ENCODE peak calls at places on chromosomes 2 and 18, in eight cellular contexts. D, E, N, M, Y, V, F and S are unnamed samples.

GRCh38 chr2:40403233-40403841 is 48.6 kb downstream of the SLC8A1 start:
- DNase-seq in M (no peak), Y (no peak), F (no peak), E (no peak), N (no peak), V (no peak), D (no peak), S (no peak)

GRCh38 chr2:176104338-176105077 is 2.6 kb upstream of the HOXD11 start:
- DNase-seq in N (no peak), D (peak), Y (no peak), F (peak), V (no peak), M (no peak), E (peak), S (peak)

GRCh38 chr2:227871375-227871788 is at the start of gene DAW1:
- DNase-seq in E (peak), F (peak), D (peak), N (no peak), M (peak), V (peak), Y (no peak), S (peak)

GRCh38 chr18:56286775-56287174 is 351.6 kb downstream of the TXNL1 start:
- DNase-seq in V (no peak), D (no peak), N (no peak), E (no peak), Y (no peak), F (no peak), M (no peak), S (no peak)

GRCh38 chr2:24049485-24050021 is at the start of gene FKBP1B:
- DNase-seq in Y (peak), M (peak), N (no peak), F (peak), D (peak), E (peak), V (peak), S (peak)

GRCh38 chr2:70684846-70685622 is 83.0 kb downstream of the ADD2 start:
- DNase-seq in E (peak), N (no peak), M (no peak), D (no peak), V (peak), Y (no peak), F (no peak), S (no peak)

GRCh38 chr2:119468154-119468955 is 36.7 kb downstream of the TMEM37 start:
- DNase-seq in V (no peak), M (no peak), Y (no peak), F (peak), N (no peak), D (no peak), E (no peak), S (no peak)

GRCh38 chr2:64831977-64832328 is 157.2 kb upstream of the SLC1A4 start:
- DNase-seq in Y (no peak), N (no peak), F (no peak), M (no peak), E (no peak), D (no peak), V (no peak), S (no peak)

GRCh38 chr18:47215554-47216138 is 35.8 kb downstream of the SKOR2 start:
- DNase-seq in V (peak), M (no peak), Y (no peak), N (no peak), F (peak), D (peak), E (peak), S (no peak)

GRCh38 chr2:70890469-70891065 is 45.1 kb upstream of the ATP6V1B1 start:
- DNase-seq in V (no peak), N (no peak), F (no peak), M (no peak), Y (no peak), E (no peak), D (no peak), S (no peak)

GRCh38 chr2:128520787-128521186 is 202.1 kb upstream of the HS6ST1 start:
- DNase-seq in D (peak), E (no peak), F (no peak), V (no peak), M (no peak), N (no peak), Y (no peak), S (peak)

GRCh38 chr2:19874726-19875125 is 27.1 kb downstream of the TTC32 start:
- DNase-seq in D (no peak), V (no peak), N (no peak), E (peak), M (no peak), Y (no peak), F (no peak), S (no peak)

GRCh38 chr2:231488331-231488730 is 24.0 kb upstream of the NCL start:
- DNase-seq in M (no peak), E (no peak), Y (no peak), V (no peak), D (no peak), F (no peak), N (no peak), S (no peak)

GRCh38 chr2:49224426-49225010 is 70.2 kb upstream of the FSHR start:
- DNase-seq in Y (no peak), D (no peak), F (no peak), M (peak), V (peak), N (no peak), E (no peak), S (no peak)

GRCh38 chr2:70785137-70785911 is 5.1 kb downstream of the FIGLA start:
- DNase-seq in D (peak), Y (no peak), V (peak), E (peak), M (peak), F (peak), N (no peak), S (no peak)

GRCh38 chr2:238601433-238602222 is 174.9 kb downstream of the ASB1 start:
- DNase-seq in M (no peak), F (no peak), V (no peak), N (no peak), D (no peak), E (no peak), Y (peak), S (no peak)

GRCh38 chr2:19321946-19322345 is 36.5 kb downstream of the OSR1 start:
- DNase-seq in M (no peak), F (peak), Y (no peak), V (no peak), D (no peak), E (no peak), N (no peak), S (no peak)

GRCh38 chr2:24365051-24365450 is 4.7 kb upstream of the ITSN2 start:
- DNase-seq in V (no peak), D (no peak), F (peak), E (peak), M (peak), Y (peak), N (no peak), S (peak)

GRCh38 chr2:230925879-230926765 is 1.1 kb upstream of the GPR55 start:
- DNase-seq in N (no peak), D (peak), Y (no peak), M (peak), E (peak), V (no peak), F (no peak), S (no peak)

GRCh38 chr2:97748397-97748796 is 35.0 kb downstream of the ZAP70 start:
- DNase-seq in V (peak), M (peak), Y (no peak), D (peak), F (peak), E (peak), N (no peak), S (peak)

GRCh38 chr2:122980672-122981071 is 1044.4 kb upstream of the CNTNAP5 start:
- DNase-seq in V (no peak), N (no peak), M (no peak), E (no peak), Y (no peak), F (no peak), D (no peak), S (no peak)

GRCh38 chr18:2736823-2737222 is 81.3 kb downstream of the SMCHD1 start:
- DNase-seq in V (no peak), Y (no peak), M (no peak), E (no peak), F (no peak), N (no peak), D (no peak), S (no peak)

GRCh38 chr2:70964596-70965386 is 13.6 kb upstream of the ANKRD53 start:
- DNase-seq in F (no peak), Y (peak), D (peak), E (peak), M (peak), V (peak), N (no peak), S (no peak)

GRCh38 chr2:170747921-170748320 is 22.3 kb upstream of the ERICH2 start:
- DNase-seq in Y (no peak), F (peak), N (no peak), V (no peak), E (no peak), M (no peak), D (no peak), S (no peak)

GRCh38 chr2:236107536-236107935 is 60.6 kb downstream of the GBX2 start:
- DNase-seq in N (no peak), V (no peak), E (no peak), M (no peak), D (no peak), Y (no peak), F (no peak), S (no peak)

GRCh38 chr2:125559186-125559585 is 1096.8 kb upstream of the GYPC start:
- DNase-seq in D (no peak), E (no peak), Y (no peak), F (no peak), M (no peak), V (no peak), N (no peak), S (no peak)

GRCh38 chr2:86383844-86384243 is 46.4 kb upstream of the REEP1 start:
- DNase-seq in M (no peak), E (no peak), D (no peak), F (no peak), Y (no peak), N (no peak), V (no peak), S (no peak)

GRCh38 chr2:106961328-106961727 is 75.4 kb upstream of the ST6GAL2 start:
- DNase-seq in F (no peak), E (peak), D (no peak), N (no peak), V (no peak), Y (no peak), M (no peak), S (no peak)

GRCh38 chr2:190369635-190370034 is 26.2 kb downstream of the INPP1 start:
- DNase-seq in Y (no peak), N (no peak), D (no peak), F (no peak), M (no peak), E (no peak), V (no peak), S (no peak)

GRCh38 chr18:79664525-79665125 is 15.0 kb upstream of the CTDP1 start:
- DNase-seq in E (no peak), V (no peak), D (no peak), Y (no peak), F (peak), M (no peak), N (no peak), S (no peak)

GRCh38 chr18:58455318-58455950 is 173.5 kb downstream of the ALPK2 start:
- DNase-seq in V (no peak), E (no peak), F (no peak), N (no peak), Y (no peak), D (peak), M (no peak), S (no peak)

GRCh38 chr2:177489719-177490301 is 97.2 kb downstream of the AGPS start:
- DNase-seq in M (no peak), Y (no peak), E (no peak), F (no peak), D (no peak), N (no peak), V (peak), S (no peak)